ENCODE peak calls at places on chromosomes 7 and 10, in four cellular contexts. I is HepG2, F is K562, B is HEK293T. Q is an unnamed sample.

GRCh38 chr10:69901623-69902505 is 100.2 kb downstream of the COL13A1 start:
- DNase-seq in I (peak), F (peak), B (peak), Q (peak)

GRCh38 chr10:43073721-43074120 is 3.1 kb upstream of the RET start:
- DNase-seq in I (no peak), F (no peak), B (no peak), Q (no peak)

GRCh38 chr10:3074985-3075600 is 7.7 kb downstream of the PFKP start:
- DNase-seq in I (no peak), F (no peak), B (no peak), Q (no peak)

GRCh38 chr10:90326498-90327267 is 531.2 kb downstream of the HTR7 start:
- DNase-seq in I (no peak), F (no peak), B (no peak), Q (no peak)

GRCh38 chr10:80100861-80101695 is 22.6 kb downstream of the TMEM254 start:
- DNase-seq in I (no peak), F (no peak), B (no peak), Q (peak)

GRCh38 chr10:67657775-67658174 is 38.2 kb downstream of the CTNNA3 start:
- DNase-seq in I (no peak), F (no peak), B (peak), Q (peak)

GRCh38 chr7:117084286-117084685 is 131.0 kb downstream of the ST7 start:
- DNase-seq in I (no peak), F (peak), B (no peak), Q (no peak)

GRCh38 chr7:25389489-25390106 is 161.3 kb upstream of the NPVF start:
- DNase-seq in I (peak), F (peak), B (peak), Q (no peak)

GRCh38 chr7:44534501-44534900 is 6.6 kb downstream of the NPC1L1 start:
- DNase-seq in I (peak), F (peak), B (peak), Q (peak)

GRCh38 chr10:113062977-113063967 is 113.2 kb downstream of the TCF7L2 start:
- DNase-seq in I (no peak), F (peak), B (peak), Q (peak)

GRCh38 chr7:152158801-152159587 is 133.5 kb downstream of the GALNT11 start:
- DNase-seq in I (no peak), F (no peak), B (no peak), Q (no peak)

GRCh38 chr7:108088729-108089128 is 41.4 kb downstream of the LAMB4 start:
- DNase-seq in I (no peak), F (no peak), B (no peak), Q (no peak)

GRCh38 chr10:33965795-33966581 is 631.5 kb upstream of the NRP1 start:
- DNase-seq in I (peak), F (no peak), B (no peak), Q (no peak)

GRCh38 chr7:77542895-77543294 is 5.8 kb downstream of the PTPN12 start:
- DNase-seq in I (no peak), F (no peak), B (no peak), Q (no peak)

GRCh38 chr10:124622866-124623536 is 121.2 kb downstream of the FAM53B start:
- DNase-seq in I (no peak), F (no peak), B (no peak), Q (no peak)

GRCh38 chr10:71133710-71134686 is 78.4 kb upstream of the UNC5B start:
- DNase-seq in I (no peak), F (no peak), B (no peak), Q (no peak)

GRCh38 chr7:156994417-156994816 is 16.0 kb downstream of the MNX1 start:
- DNase-seq in I (no peak), F (no peak), B (no peak), Q (no peak)

GRCh38 chr10:125691160-125691981 is 8.4 kb upstream of the TEX36 start:
- DNase-seq in I (no peak), F (no peak), B (no peak), Q (no peak)

GRCh38 chr7:80583901-80584300 is 54.5 kb upstream of the CD36 start:
- DNase-seq in I (no peak), F (no peak), B (no peak), Q (no peak)

GRCh38 chr7:158842486-158842885 is 13.2 kb upstream of the ESYT2 start:
- DNase-seq in I (no peak), F (no peak), B (no peak), Q (no peak)

GRCh38 chr10:90398551-90398950 is 459.3 kb downstream of the HTR7 start:
- DNase-seq in I (no peak), F (no peak), B (no peak), Q (no peak)

GRCh38 chr10:116312091-116312490 is 12.2 kb upstream of the CCDC172 start:
- DNase-seq in I (no peak), F (no peak), B (no peak), Q (no peak)

GRCh38 chr10:96208271-96208670 is 63.1 kb downstream of the BLNK start:
- DNase-seq in I (no peak), F (no peak), B (no peak), Q (no peak)

GRCh38 chr10:62978417-62978955 is 154.6 kb upstream of the NRBF2 start:
- DNase-seq in I (no peak), F (no peak), B (no peak), Q (no peak)

GRCh38 chr10:133394801-133395221 is 854 bp downstream of the MTG1 start:
- DNase-seq in I (no peak), F (peak), B (peak), Q (no peak)

GRCh38 chr10:19935106-19935505 is 118.9 kb downstream of the PLXDC2 start:
- DNase-seq in I (no peak), F (no peak), B (no peak), Q (no peak)

GRCh38 chr10:81386817-81387216 is 488.2 kb upstream of the NRG3 start:
- DNase-seq in I (no peak), F (no peak), B (no peak), Q (no peak)

GRCh38 chr7:25727876-25728275 is 424.1 kb upstream of the NFE2L3 start:
- DNase-seq in I (no peak), F (no peak), B (no peak), Q (no peak)

DNA sequence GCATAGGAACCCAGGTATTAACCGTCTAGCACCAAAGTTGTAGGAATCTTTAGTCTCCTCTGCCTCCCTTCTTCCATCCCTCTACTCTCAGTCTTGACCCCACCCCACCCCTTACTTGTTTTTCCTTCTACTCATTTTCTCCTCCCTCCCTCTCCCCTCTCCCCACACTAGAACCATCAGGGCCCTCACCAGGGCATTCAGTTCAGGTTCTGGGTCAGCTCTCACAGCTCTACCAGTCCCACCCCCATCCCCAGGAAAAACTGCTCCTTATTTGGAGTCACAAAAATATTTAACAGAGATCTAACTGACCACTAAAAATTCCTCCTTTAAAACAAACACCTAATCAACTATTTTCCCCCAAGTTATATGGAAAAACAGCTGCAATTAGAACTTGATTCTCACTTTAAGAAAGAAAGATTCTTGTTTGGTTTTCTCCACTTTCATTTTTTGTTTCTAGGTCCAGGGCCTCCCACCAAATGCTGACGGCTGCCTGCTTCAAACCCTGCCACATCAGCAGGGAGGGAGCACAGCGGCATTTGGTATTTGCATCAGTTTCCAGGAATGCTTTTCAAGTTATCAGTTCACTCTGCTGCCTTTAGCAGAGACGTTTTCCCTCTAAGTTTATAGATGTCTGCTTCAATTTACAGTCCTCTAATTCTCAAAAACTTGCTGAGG is 2.8 kb upstream of the COL1A2 start:
- DNase-seq in I (no peak), F (no peak), B (no peak), Q (peak)
- TF ChIP-seq ELF4 in I (no peak), F (no peak), B (no peak), Q (no peak)

DNA sequence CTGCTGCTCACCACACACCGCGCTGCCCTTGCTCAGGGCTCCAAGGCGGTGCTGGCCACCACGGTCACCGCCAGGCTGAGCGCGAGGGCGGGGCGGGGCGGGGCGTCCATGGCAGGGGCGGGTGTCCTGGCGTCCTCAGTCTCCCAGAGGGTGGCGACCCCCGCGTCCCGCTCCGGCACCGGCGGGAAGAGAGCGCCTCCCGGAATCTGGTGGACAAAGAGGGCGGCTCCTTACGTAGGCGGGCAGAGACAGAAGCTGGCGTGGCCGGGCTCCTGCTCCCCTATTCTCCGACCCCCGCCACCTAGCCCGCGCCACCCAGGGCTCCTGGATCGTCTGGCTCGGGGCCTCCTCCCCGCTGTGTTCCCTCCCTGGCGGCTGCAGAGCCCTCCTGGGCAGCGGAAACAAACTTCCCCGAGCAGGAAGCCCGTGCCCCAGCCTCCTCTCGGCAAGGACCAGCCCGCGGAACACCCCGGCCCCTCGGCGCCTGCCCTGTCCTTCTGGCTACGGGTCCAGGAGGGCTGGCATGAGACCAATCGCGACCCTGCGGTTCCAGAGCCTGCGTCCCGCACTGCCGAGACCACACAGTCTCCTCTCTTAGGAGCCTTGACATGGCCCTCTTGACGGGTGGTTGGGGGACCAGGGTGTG is 133.8 kb upstream of the ZNF92 start:
- DNase-seq in I (peak), F (no peak), B (peak), Q (peak)
- TF ChIP-seq ELF4 in I (no peak), F (no peak), B (no peak), Q (peak)

GRCh38 chr10:73850863-73851461 is 23.4 kb downstream of the CAMK2G start:
- DNase-seq in I (no peak), F (no peak), B (no peak), Q (peak)
- TF ChIP-seq ELF4 in I (no peak), F (no peak), B (no peak), Q (no peak)

GRCh38 chr10:131242007-131242406 is 69.5 kb downstream of the TCERG1L start:
- DNase-seq in I (peak), F (peak), B (peak), Q (peak)
- TF ChIP-seq ELF4 in I (no peak), F (no peak), B (no peak), Q (no peak)

GRCh38 chr7:82404647-82405046 is 38.9 kb downstream of the CACNA2D1 start:
- DNase-seq in I (no peak), F (no peak), B (no peak), Q (no peak)
- TF ChIP-seq ELF4 in I (no peak), F (no peak), B (no peak), Q (no peak)

DNA sequence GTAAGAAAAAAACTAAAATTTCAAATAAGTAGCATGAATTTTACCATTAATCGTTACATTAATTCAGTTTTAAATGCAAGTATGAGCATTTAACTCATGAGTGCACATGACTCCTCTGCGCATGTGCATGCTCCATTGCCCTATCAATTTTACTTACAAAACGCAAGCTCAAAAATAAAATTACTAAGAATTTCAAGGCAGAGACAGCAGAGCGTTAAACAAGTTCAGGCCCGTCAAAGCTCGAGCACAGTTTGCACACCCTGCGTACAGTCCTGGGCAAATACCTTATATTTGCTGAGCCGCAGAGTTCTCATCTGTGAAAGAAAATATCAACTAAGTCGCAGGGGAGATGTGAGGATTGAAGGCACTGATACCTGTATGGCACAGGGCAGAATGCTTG is 373.6 kb downstream of the BBS9 start:
- DNase-seq in I (no peak), F (no peak), B (no peak), Q (no peak)
- TF ChIP-seq ELF4 in I (no peak), F (no peak), B (no peak), Q (no peak)

GRCh38 chr10:97407211-97407951 is 6.2 kb upstream of the RRP12 start:
- DNase-seq in I (peak), F (peak), B (peak), Q (peak)
- TF ChIP-seq ELF4 in I (no peak), F (no peak), B (no peak), Q (no peak)